ENCODE peak calls at places on chromosomes 6 and 20, in eight cellular contexts. J is CD4-positive, alpha-beta T cell; P is esophagus squamous epithelium; S is body of pancreas; C is fibroblast of lung; H is heart right ventricle; O is SK-N-SH; N is mesothelial cell of epicardium. E is an unnamed sample.

GRCh38 chr20:23130622-23130916 is 44.4 kb upstream of the CD93 start:
- DNase-seq in N (no peak), H (no peak), O (no peak), S (no peak), P (no peak), C (no peak), J (no peak), E (no peak)

GRCh38 chr6:137728386-137729349 is 138.4 kb upstream of the TNFAIP3 start:
- DNase-seq in P (no peak), O (no peak), N (no peak), C (peak; percentile 78), S (peak; percentile 20), J (no peak), H (peak; percentile 36), E (no peak)

GRCh38 chr6:55069132-55069781 is 105.1 kb upstream of the HCRTR2 start:
- DNase-seq in O (peak; percentile 11), H (peak; percentile 11), C (peak; percentile 81), P (no peak), S (peak; percentile 48), J (no peak), N (no peak), E (no peak)

GRCh38 chr6:166745801-166746668 is 119.0 kb upstream of the RPS6KA2 start:
- DNase-seq in C (no peak), P (no peak), J (no peak), O (no peak), N (no peak), H (no peak), S (no peak), E (no peak)

GRCh38 chr20:59047938-59048680 is 5.5 kb upstream of the PRELID3B start:
- DNase-seq in N (no peak), O (no peak), C (peak; percentile 33), H (no peak), S (no peak), P (no peak), J (no peak), E (no peak)

GRCh38 chr6:54992789-54993188 is 146.2 kb downstream of the FAM83B start:
- DNase-seq in H (no peak), P (no peak), S (peak; percentile 36), N (no peak), O (no peak), C (no peak), J (no peak), E (no peak)

GRCh38 chr6:117924708-117925107 is 17.6 kb downstream of the SLC35F1 start:
- DNase-seq in C (no peak), J (no peak), N (no peak), H (no peak), P (no peak), O (no peak), S (no peak), E (no peak)

GRCh38 chr6:156791261-156791850 is 14.2 kb downstream of the ARID1B start:
- DNase-seq in S (no peak), P (no peak), O (peak; percentile 57), J (no peak), H (no peak), C (peak; percentile 70), N (no peak), E (no peak)

GRCh38 chr6:25041676-25042598 is 106.2 kb upstream of the RIPOR2 start:
- DNase-seq in J (peak; percentile 31), P (no peak), C (no peak), S (no peak), O (no peak), H (no peak), N (no peak), E (no peak)

GRCh38 chr6:169723200-169723909 is 945 bp downstream of the PHF10 start:
- DNase-seq in N (peak; percentile 67), P (no peak), J (peak; percentile 59), S (peak; percentile 89), H (peak; percentile 87), C (peak; percentile 66), O (peak; percentile 81), E (peak; percentile 13)

GRCh38 chr6:169722362-169723199 is 1.7 kb downstream of the PHF10 start:
- DNase-seq in S (peak; percentile 53), N (no peak), O (peak; percentile 47), P (no peak), J (peak; percentile 22), C (peak; percentile 55), H (peak; percentile 36), E (no peak)

GRCh38 chr6:169723991-169724553 is at the start of gene PHF10:
- DNase-seq in J (peak; percentile 34), P (no peak), N (peak; percentile 33), C (peak; percentile 28), O (peak; percentile 84), H (peak; percentile 17), S (peak; percentile 56), E (no peak)

GRCh38 chr6:169719117-169719516 is 5.2 kb downstream of the PHF10 start:
- DNase-seq in N (no peak), H (no peak), P (no peak), O (no peak), J (no peak), C (no peak), S (no peak), E (no peak)

GRCh38 chr6:169720207-169720855 is 4.0 kb downstream of the PHF10 start:
- DNase-seq in C (no peak), S (no peak), P (no peak), H (no peak), N (no peak), O (no peak), J (no peak), E (no peak)
- TF ChIP-seq CTCF in C (peak; percentile 5), S (no peak), P (no peak), H (no peak), N (no peak), O (peak; percentile 29), J (no peak), E (no peak)

GRCh38 chr20:44610313-44610965 is 28.1 kb downstream of the PKIG start:
- DNase-seq in J (peak; percentile 13), N (no peak), C (no peak), P (no peak), S (no peak), O (no peak), H (no peak), E (no peak)
- TF ChIP-seq CTCF in J (no peak), N (no peak), C (no peak), P (no peak), S (no peak), O (no peak), H (no peak), E (no peak)

DNA sequence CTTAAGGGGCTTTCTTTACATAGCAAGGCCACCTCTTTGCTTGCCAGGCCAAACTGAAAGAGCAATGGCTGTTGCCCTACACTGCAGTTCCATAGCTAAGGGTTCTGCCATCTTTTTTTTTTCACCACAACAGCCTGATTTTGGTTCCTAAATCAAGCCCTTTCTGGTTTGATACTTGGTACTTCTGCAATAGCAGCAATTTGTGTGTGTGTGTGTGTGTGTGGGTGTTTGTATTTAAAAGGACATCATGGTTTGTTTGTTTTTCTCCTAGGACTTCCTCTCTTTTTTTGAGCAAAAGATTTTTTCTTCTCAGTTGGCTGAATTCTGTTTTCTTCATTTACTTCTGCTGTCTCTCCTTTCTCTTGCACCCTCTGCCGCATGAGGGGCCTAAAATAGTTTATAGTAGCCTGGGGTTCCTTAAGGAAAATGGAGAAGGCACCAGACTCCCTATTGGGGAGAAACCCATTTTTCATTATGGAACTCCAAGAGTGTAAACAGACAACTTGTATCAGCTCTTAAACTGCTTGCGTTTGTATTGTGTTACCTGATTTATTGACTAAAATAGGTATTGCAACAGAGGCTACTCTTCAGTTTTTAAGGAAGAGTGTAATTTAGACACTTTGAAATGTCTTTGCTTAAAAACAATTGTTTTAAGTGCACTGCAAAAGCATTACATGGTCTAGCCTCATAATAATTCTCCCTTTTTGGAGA is 12.3 kb upstream of the GCLC start:
- DNase-seq in J (no peak), C (no peak), O (no peak), S (no peak), N (no peak), P (no peak), H (no peak), E (no peak)
- TF ChIP-seq CTCF in J (no peak), C (no peak), O (no peak), S (no peak), N (no peak), P (no peak), H (no peak), E (no peak)

DNA sequence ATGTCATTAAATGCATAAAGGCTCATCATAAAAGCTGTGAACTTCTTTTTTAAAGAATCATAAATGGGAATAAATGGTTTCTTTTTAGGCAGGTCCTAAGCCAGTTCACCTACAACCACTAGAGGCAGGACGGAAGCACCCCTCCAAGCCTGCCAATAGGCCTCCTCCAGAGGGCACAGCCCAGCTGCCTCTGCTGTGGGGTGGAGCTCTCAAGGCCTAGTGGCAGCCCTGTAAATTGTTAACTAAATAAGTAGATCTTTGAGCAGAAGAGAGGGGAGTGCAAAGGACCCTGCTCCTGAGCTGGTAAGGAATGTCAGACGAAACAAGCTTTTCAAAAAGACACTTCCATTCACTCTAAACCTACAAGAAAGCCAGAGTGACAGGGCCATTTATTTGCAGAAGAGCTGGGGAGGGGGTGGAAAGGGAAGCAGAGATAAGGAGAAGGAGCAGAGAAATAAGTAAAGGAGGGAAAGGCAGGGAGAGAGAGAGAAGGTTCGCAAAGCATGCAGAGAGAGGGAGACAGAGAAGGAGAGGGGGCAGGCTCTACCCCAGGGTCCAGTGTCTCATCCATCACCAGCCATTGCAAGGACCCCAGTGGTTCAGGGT is 18.0 kb upstream of the MAFB start:
- DNase-seq in O (no peak), C (no peak), P (no peak), J (no peak), S (peak; percentile 38), N (no peak), H (no peak), E (no peak)
- TF ChIP-seq CTCF in O (no peak), C (peak; percentile 12), P (no peak), J (no peak), S (peak; percentile 6), N (no peak), H (no peak), E (no peak)

GRCh38 chr20:57465943-57466342 is 59.0 kb downstream of the CTCFL start:
- DNase-seq in H (no peak), N (no peak), J (no peak), S (no peak), O (no peak), P (no peak), C (no peak), E (no peak)
- TF ChIP-seq CTCF in H (no peak), N (peak; percentile 32), J (no peak), S (no peak), O (peak; percentile 28), P (no peak), C (no peak), E (no peak)

DNA sequence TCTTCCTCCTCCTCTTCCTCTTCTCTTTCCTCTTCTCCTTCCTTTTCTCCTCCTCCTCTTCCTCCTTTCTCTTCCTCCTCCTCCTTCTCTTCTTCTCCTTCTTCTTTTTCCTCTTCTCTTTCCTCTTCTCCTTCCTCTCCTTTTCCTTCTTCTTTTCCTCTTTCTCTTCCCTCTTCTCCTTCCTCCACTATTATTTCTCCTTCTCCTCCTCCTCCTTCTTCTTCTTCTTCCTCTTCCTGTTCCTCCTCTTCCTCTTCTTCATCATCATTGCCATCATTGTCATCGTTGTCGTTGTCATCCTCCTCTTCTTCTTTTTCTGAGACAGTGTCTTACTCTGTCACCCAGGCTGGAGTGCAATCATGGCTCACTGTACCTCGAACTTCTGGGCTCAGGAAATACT is 256.3 kb upstream of the SOX4 start:
- DNase-seq in P (no peak), C (no peak), S (no peak), N (no peak), O (no peak), J (no peak), H (no peak), E (no peak)
- TF ChIP-seq CTCF in P (no peak), C (no peak), S (no peak), N (no peak), O (no peak), J (no peak), H (no peak), E (no peak)